ENCODE peak calls at places on chromosomes 5 and 9, in five cellular contexts. X, C, A, S and M are unnamed samples.

GRCh38 chr9:25472085-25472607 is 206.1 kb downstream of the TUSC1 start:
- DNase-seq in X (no peak), S (no peak), C (no peak), A (no peak), M (no peak)

GRCh38 chr9:13904746-13905145 is 409.2 kb downstream of the NFIB start:
- DNase-seq in C (no peak), A (no peak), S (no peak), X (no peak), M (no peak)

GRCh38 chr5:179620703-179621350 is 2.6 kb downstream of the HNRNPH1 start:
- DNase-seq in C (no peak), S (no peak), X (peak), A (no peak), M (no peak)

GRCh38 chr5:9188131-9188530 is 357.7 kb downstream of the SEMA5A start:
- DNase-seq in C (no peak), X (no peak), A (no peak), S (no peak), M (no peak)

GRCh38 chr9:134719331-134719730 is 77.7 kb downstream of the COL5A1 start:
- DNase-seq in A (peak), S (no peak), X (no peak), C (no peak), M (no peak)

GRCh38 chr5:172594867-172595466 is 46.1 kb upstream of the NEURL1B start:
- DNase-seq in C (no peak), X (no peak), S (no peak), A (no peak), M (no peak)

GRCh38 chr5:9265391-9266287 is 280.2 kb downstream of the SEMA5A start:
- DNase-seq in C (no peak), A (no peak), S (no peak), X (no peak), M (no peak)

GRCh38 chr5:138138949-138139775 is at the start of gene NME5:
- DNase-seq in X (no peak), S (peak), C (peak), A (peak), M (peak)

GRCh38 chr5:115354246-115354645 is 57.8 kb upstream of the CCDC112 start:
- DNase-seq in A (no peak), X (no peak), C (no peak), S (no peak), M (no peak)

GRCh38 chr5:178209334-178210072 is 5.2 kb downstream of the HNRNPAB start:
- DNase-seq in S (no peak), C (no peak), A (no peak), X (no peak), M (no peak)

GRCh38 chr5:21573915-21574314 is 1279.2 kb downstream of the CDH12 start:
- DNase-seq in C (no peak), X (no peak), S (no peak), A (no peak), M (no peak)

GRCh38 chr9:129259373-129259772 is 81.3 kb upstream of the IER5L start:
- DNase-seq in A (no peak), S (no peak), C (no peak), X (no peak), M (no peak)

GRCh38 chr9:23555849-23556248 is 270.2 kb downstream of the ELAVL2 start:
- DNase-seq in S (no peak), X (no peak), C (no peak), A (no peak), M (no peak)

GRCh38 chr9:109779711-109780452 is at the start of gene PALM2AKAP2:
- DNase-seq in C (no peak), S (peak), A (peak), X (no peak), M (peak)

GRCh38 chr9:135929656-135930445 is 22.5 kb upstream of the CAMSAP1 start:
- DNase-seq in S (no peak), A (peak), X (no peak), C (no peak), M (no peak)

GRCh38 chr5:14416709-14417108 is 164.9 kb upstream of the OTULINL start:
- DNase-seq in S (no peak), X (no peak), C (no peak), A (no peak), M (no peak)

GRCh38 chr5:34415559-34416198 is 240.4 kb upstream of the RAI14 start:
- DNase-seq in S (no peak), X (no peak), A (no peak), C (no peak), M (no peak)

GRCh38 chr5:111930905-111931461 is 174.0 kb upstream of the NREP start:
- DNase-seq in C (no peak), A (no peak), X (no peak), S (no peak), M (no peak)

GRCh38 chr9:117074782-117075510 is 339.9 kb downstream of the ASTN2 start:
- DNase-seq in X (no peak), S (no peak), A (peak), C (no peak), M (no peak)

GRCh38 chr5:131147258-131147657 is 17.8 kb downstream of the HINT1 start:
- DNase-seq in S (no peak), X (no peak), C (no peak), A (no peak), M (no peak)

GRCh38 chr9:69513291-69513690 is 158.9 kb downstream of the APBA1 start:
- DNase-seq in C (no peak), S (no peak), A (no peak), X (no peak), M (no peak)

GRCh38 chr9:16661816-16662215 is 208.7 kb downstream of the BNC2 start:
- DNase-seq in A (no peak), X (no peak), S (no peak), C (no peak), M (no peak)

GRCh38 chr5:110099562-110099961 is 409.8 kb downstream of the MAN2A1 start:
- DNase-seq in S (no peak), A (no peak), X (no peak), C (no peak), M (no peak)

GRCh38 chr9:2464624-2465023 is 157.0 kb upstream of the VLDLR start:
- DNase-seq in A (no peak), X (no peak), S (no peak), C (no peak), M (no peak)

GRCh38 chr9:136189394-136190236 is 15.3 kb downstream of the LHX3 start:
- DNase-seq in X (no peak), C (no peak), A (peak), S (no peak), M (no peak)

DNA sequence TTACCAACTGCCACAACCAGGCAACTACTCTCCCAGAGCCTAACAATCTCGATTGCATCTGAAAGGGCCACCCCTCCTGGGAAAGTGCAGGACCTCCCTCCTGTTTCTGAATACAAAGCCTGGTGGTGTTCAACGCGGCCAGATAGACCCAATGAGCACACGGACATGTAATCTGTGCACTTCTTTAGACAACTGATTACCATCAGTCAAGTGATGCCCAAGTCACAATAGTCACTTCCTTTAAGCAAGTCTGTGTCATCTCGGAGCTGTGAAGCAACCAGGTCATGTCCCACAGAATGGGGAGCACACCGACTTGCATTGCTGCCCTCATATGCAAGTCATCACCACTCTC is 739 bp downstream of the C9orf72 start:
- DNase-seq in X (no peak), C (no peak), A (no peak), S (no peak), M (no peak)
- TF ChIP-seq POLR2A in X (peak), C (no peak), A (peak), S (no peak), M (no peak)

DNA sequence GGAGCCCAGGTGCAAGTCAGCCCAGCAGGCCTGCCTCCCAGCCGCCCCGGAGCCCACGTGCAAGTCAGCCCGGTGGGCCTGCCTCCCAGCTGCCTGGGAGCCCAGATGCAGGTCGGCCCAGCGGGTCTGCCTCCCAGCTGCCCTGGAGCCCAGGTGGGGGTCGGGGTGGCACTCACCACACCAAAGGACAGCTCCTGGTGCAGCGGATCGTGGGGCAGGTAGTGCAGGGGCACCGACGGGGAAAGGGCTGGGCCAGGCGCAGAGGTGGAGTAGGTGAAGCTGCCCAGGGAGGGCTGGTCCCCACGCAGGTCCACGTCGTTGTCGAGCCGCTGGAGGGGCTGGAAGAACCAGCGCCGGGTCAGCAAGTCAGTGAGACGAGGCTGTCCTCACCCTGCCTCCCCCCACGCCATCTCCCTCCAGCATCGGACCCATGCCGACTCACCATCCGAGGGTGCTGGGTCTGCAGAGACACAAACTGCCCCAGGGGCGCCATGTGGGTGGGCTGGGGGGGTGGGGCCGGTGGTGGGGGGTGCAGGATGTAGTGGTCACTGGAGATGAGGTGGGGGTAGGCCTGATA is 6.7 kb downstream of the RNF44 start:
- DNase-seq in X (no peak), A (no peak), S (no peak), C (no peak), M (no peak)
- TF ChIP-seq POLR2AphosphoS5 in X (no peak), A (no peak), S (no peak), C (no peak), M (no peak)

GRCh38 chr9:131727795-131728545 is 11.9 kb downstream of the RAPGEF1 start:
- DNase-seq in C (no peak), A (no peak), X (no peak), S (no peak), M (no peak)
- TF ChIP-seq POLR2A in C (no peak), A (no peak), X (no peak), S (peak), M (no peak)

GRCh38 chr5:177022386-177023246 is at the start of gene ZNF346:
- DNase-seq in X (peak), A (peak), S (peak), C (peak), M (peak)
- TF ChIP-seq POLR2AphosphoS5 in X (no peak), A (peak), S (peak), C (peak), M (peak)

GRCh38 chr9:72363908-72364678 is 915 bp downstream of the ZFAND5 start:
- DNase-seq in X (peak), S (peak), C (no peak), A (peak), M (peak)

GRCh38 chr9:72363226-72363625 is 1.8 kb downstream of the ZFAND5 start:
- DNase-seq in C (no peak), A (no peak), X (no peak), S (no peak), M (no peak)

GRCh38 chr9:72364679-72365524 is at the start of gene ZFAND5:
- DNase-seq in X (peak), C (peak), S (peak), A (peak), M (peak)

GRCh38 chr9:72362680-72363139 is 2.3 kb downstream of the ZFAND5 start:
- DNase-seq in X (no peak), C (no peak), S (no peak), A (no peak), M (peak)

DNA sequence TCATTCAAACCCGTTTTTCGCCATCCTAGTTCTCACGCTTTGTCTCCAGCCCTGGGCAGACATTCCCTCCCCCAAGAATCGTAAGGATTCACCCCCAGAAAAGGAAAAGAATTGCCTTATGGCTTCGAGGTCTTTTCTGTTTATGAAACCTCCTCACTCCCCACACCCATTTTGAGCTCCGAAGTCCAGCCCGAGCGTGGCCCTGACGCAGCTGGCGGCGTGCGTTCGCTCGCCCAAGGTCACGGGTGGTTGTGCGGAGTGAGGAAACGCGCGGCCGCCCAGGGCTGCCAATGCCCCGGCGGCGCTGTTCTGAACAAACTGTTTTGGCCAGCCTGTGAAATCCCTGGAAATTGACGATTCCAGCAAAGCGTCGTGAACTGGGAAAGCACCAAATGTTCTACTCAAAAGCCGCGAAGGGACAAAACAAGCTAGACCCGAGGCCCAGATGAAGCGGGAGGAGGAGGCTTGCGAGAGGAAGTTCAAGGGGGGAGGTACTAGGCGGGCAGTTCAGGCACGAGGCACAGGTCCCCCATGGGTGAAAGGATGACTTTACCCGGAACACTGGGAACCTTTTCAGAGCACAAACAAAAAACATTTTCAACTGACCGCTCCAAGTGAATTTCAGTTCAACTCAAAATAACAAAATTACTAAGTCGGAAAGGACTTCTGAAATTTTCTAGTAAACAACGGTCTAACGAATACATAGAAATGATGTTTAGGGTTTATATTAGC is 683 bp upstream of the ZFAND5 start:
- DNase-seq in S (peak), X (peak), A (peak), C (no peak), M (peak)
- TF ChIP-seq POLR2A in S (no peak), X (no peak), A (no peak), C (no peak), M (no peak)

DNA sequence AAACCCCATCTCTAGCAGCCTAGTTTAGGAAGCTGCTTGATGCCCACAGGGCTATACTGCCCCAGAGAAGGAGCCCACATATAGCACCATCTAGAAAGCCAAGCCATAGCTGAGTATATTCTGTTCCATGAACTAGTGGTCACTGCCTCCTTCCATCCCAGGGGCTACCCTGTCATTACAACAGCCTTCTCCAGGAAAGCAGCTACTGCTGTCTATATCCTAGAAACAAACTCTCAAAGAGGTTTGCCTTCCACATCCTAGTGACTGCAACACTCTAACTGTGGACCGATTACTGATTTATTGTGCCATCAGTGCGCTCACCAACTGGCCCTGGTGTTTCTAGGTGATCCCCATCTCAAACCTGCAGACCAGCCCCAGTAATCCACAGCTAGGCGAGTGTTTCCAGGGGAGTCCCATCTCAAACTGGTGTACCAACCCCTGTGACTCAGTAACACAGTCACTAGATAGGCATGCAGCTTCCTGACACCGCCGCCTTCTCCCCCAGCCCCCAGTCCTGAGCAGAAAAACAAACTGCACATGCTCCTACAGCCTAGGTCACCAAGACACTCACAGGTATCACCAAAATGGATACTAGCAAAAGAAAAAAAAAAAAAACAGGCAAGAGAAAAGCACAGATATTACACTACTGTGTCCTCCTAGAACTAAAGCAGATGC is 14.8 kb downstream of the SPTLC1 start:
- DNase-seq in C (peak), A (no peak), S (no peak), X (no peak), M (no peak)
- TF ChIP-seq POLR2AphosphoS5 in C (no peak), A (no peak), S (no peak), X (no peak), M (no peak)

DNA sequence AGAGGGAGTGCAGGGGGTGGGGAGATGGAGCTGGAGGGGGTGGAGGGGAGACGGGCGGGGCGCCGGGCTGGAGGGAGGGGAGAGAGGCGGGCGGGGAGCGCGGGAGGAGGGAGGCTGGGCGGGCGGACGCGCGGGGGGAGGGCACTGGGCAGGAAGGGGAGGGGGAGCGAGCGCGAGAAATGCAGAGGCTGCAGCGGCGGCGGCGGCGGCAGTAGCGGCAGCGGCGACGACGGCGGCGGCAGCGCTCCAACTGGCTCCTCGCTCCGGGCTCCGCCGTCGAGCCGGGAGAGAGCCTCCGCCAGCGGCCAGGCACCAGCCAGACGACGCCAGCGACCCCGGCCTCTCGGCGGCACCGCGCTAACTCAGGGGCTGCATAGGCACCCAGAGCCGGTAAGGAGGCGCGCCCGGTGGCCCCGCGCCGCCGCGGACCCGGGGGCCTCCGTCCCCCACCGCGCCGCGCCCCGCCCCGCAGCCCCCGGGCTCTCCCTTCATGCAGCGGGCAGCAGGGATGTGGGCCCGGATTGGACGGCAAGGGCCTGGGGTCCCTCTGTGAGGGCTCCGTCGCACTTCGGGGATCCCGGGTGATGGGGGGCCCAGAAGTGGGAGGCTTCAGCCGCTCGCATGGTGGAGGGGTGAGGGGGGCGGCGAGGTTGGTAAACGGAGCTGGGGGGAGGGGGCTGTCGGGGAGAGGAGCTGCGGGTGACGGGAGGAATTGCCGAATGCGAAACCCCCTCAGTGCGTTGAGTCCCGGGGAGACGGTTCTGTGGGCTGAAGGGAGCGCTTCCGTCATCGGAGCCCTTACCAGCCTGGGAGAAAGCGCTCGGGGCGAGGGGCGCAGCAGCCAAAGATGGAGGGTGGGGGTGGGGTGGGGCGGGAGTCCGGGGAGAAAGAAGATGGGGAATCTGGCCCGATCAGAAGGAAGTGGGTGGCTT is at the start of gene BASP1:
- DNase-seq in S (peak), C (no peak), A (peak), X (peak), M (peak)
- TF ChIP-seq POLR2A in S (peak), C (no peak), A (no peak), X (peak), M (peak)